ENCODE peak calls at places on chromosomes 13 and 19, in seven cellular contexts. One of them, this sample, is unnamed. For H3K36me3, the result is how much of the 10 kb centered on the place peaks cover.

GRCh38 chr13:60282708-60283107 is 114.3 kb upstream of the TDRD3 start:
- DNase-seq in transverse colon: no peak
- DNase-seq in SK-N-SH: no peak
- DNase-seq in GM23338: no peak
- DNase-seq in SK-N-MC: no peak
- DNase-seq in H1: no peak
- DNase-seq in HCT116: no peak
- DNase-seq in this sample: no peak

GRCh38 chr19:12656899-12657571 is 9.5 kb downstream of the MAN2B1 start:
- DNase-seq in transverse colon: no peak
- DNase-seq in SK-N-SH: peak
- DNase-seq in GM23338: peak
- DNase-seq in SK-N-MC: no peak
- DNase-seq in H1: peak
- DNase-seq in HCT116: no peak
- DNase-seq in this sample: no peak

GRCh38 chr13:50783066-50783465 is 60.4 kb downstream of the DLEU7 start:
- DNase-seq in transverse colon: no peak
- DNase-seq in SK-N-SH: no peak
- DNase-seq in GM23338: no peak
- DNase-seq in SK-N-MC: no peak
- DNase-seq in H1: no peak
- DNase-seq in HCT116: no peak
- DNase-seq in this sample: no peak

GRCh38 chr19:13839193-13839937 is 37.6 kb upstream of the NANOS3 start:
- DNase-seq in transverse colon: peak
- DNase-seq in SK-N-SH: peak
- DNase-seq in GM23338: peak
- DNase-seq in SK-N-MC: no peak
- DNase-seq in H1: peak
- DNase-seq in HCT116: no peak
- DNase-seq in this sample: no peak

GRCh38 chr13:39317284-39317683 is 279.0 kb downstream of the NHLRC3 start:
- DNase-seq in transverse colon: peak
- DNase-seq in SK-N-SH: no peak
- DNase-seq in GM23338: no peak
- DNase-seq in SK-N-MC: no peak
- DNase-seq in H1: no peak
- DNase-seq in HCT116: no peak
- DNase-seq in this sample: no peak

GRCh38 chr19:2302319-2303208 is 5.4 kb downstream of the LINGO3 start:
- DNase-seq in transverse colon: peak
- DNase-seq in SK-N-SH: no peak
- DNase-seq in GM23338: peak
- DNase-seq in SK-N-MC: no peak
- DNase-seq in H1: peak
- DNase-seq in HCT116: no peak
- DNase-seq in this sample: no peak

GRCh38 chr19:35077411-35078223 is 36.1 kb downstream of the HPN start:
- DNase-seq in transverse colon: no peak
- DNase-seq in SK-N-SH: no peak
- DNase-seq in GM23338: no peak
- DNase-seq in SK-N-MC: no peak
- DNase-seq in H1: no peak
- DNase-seq in HCT116: no peak
- DNase-seq in this sample: no peak

GRCh38 chr13:40662866-40663265 is 3.6 kb downstream of the FOXO1 start:
- DNase-seq in transverse colon: no peak
- DNase-seq in SK-N-SH: no peak
- DNase-seq in GM23338: peak
- DNase-seq in SK-N-MC: no peak
- DNase-seq in H1: no peak
- DNase-seq in HCT116: no peak
- DNase-seq in this sample: no peak

GRCh38 chr13:48644141-48644540 is 9.6 kb upstream of the CYSLTR2 start:
- DNase-seq in transverse colon: no peak
- DNase-seq in SK-N-SH: no peak
- DNase-seq in GM23338: no peak
- DNase-seq in SK-N-MC: no peak
- DNase-seq in H1: no peak
- DNase-seq in HCT116: no peak
- DNase-seq in this sample: no peak

GRCh38 chr13:41945926-41946325 is 15.0 kb downstream of the VWA8 start:
- DNase-seq in transverse colon: no peak
- DNase-seq in SK-N-SH: no peak
- DNase-seq in GM23338: no peak
- DNase-seq in SK-N-MC: no peak
- DNase-seq in H1: no peak
- DNase-seq in HCT116: no peak
- DNase-seq in this sample: no peak

GRCh38 chr13:112888238-112889111 is 80.5 kb upstream of the MCF2L start:
- DNase-seq in transverse colon: no peak
- DNase-seq in SK-N-SH: no peak
- DNase-seq in GM23338: no peak
- DNase-seq in SK-N-MC: no peak
- DNase-seq in H1: no peak
- DNase-seq in HCT116: no peak
- DNase-seq in this sample: no peak

GRCh38 chr19:58562126-58563033 is 4.0 kb upstream of the UBE2M start:
- DNase-seq in transverse colon: no peak
- DNase-seq in SK-N-SH: peak
- DNase-seq in GM23338: peak
- DNase-seq in SK-N-MC: no peak
- DNase-seq in H1: no peak
- DNase-seq in HCT116: no peak
- DNase-seq in this sample: no peak

GRCh38 chr19:34391813-34392212 is 12.4 kb upstream of the PDCD2L start:
- DNase-seq in transverse colon: no peak
- DNase-seq in SK-N-SH: no peak
- DNase-seq in GM23338: no peak
- DNase-seq in SK-N-MC: no peak
- DNase-seq in H1: no peak
- DNase-seq in HCT116: no peak
- DNase-seq in this sample: no peak

GRCh38 chr13:113152894-113153809 is 5.3 kb upstream of the PROZ start:
- DNase-seq in transverse colon: peak
- DNase-seq in SK-N-SH: peak
- DNase-seq in GM23338: peak
- DNase-seq in SK-N-MC: no peak
- DNase-seq in H1: peak
- DNase-seq in HCT116: no peak
- DNase-seq in this sample: peak

GRCh38 chr19:57249329-57249728 is 8.9 kb downstream of the ZNF805 start:
- DNase-seq in transverse colon: no peak
- DNase-seq in SK-N-SH: no peak
- DNase-seq in GM23338: no peak
- DNase-seq in SK-N-MC: no peak
- DNase-seq in H1: no peak
- DNase-seq in HCT116: no peak
- DNase-seq in this sample: no peak

GRCh38 chr19:11447347-11448262 is 12.2 kb downstream of the PRKCSH start:
- DNase-seq in transverse colon: no peak
- DNase-seq in SK-N-SH: peak
- DNase-seq in GM23338: no peak
- DNase-seq in SK-N-MC: no peak
- DNase-seq in H1: no peak
- DNase-seq in HCT116: no peak
- DNase-seq in this sample: no peak

GRCh38 chr13:75771818-75772217 is 135.7 kb downstream of the LMO7 start:
- DNase-seq in transverse colon: no peak
- DNase-seq in SK-N-SH: no peak
- DNase-seq in GM23338: no peak
- DNase-seq in SK-N-MC: no peak
- DNase-seq in H1: no peak
- DNase-seq in HCT116: peak
- DNase-seq in this sample: no peak

GRCh38 chr13:113670541-113670940 is 3.5 kb downstream of the GRK1 start:
- DNase-seq in transverse colon: peak
- DNase-seq in SK-N-SH: no peak
- DNase-seq in GM23338: no peak
- DNase-seq in SK-N-MC: no peak
- DNase-seq in H1: no peak
- DNase-seq in HCT116: no peak
- DNase-seq in this sample: no peak

GRCh38 chr13:110640591-110641029 is 25.3 kb downstream of the NAXD start:
- DNase-seq in transverse colon: no peak
- DNase-seq in SK-N-SH: peak
- DNase-seq in GM23338: no peak
- DNase-seq in SK-N-MC: no peak
- DNase-seq in H1: no peak
- DNase-seq in HCT116: no peak
- DNase-seq in this sample: no peak

GRCh38 chr19:52039169-52039568 is 9.5 kb downstream of the ZNF432 start:
- DNase-seq in transverse colon: no peak
- DNase-seq in SK-N-SH: no peak
- DNase-seq in GM23338: no peak
- DNase-seq in SK-N-MC: no peak
- DNase-seq in H1: no peak
- DNase-seq in HCT116: no peak
- DNase-seq in this sample: no peak

GRCh38 chr13:31945202-31945978 is 86.2 kb upstream of the FRY start:
- DNase-seq in transverse colon: peak
- DNase-seq in SK-N-SH: peak
- DNase-seq in GM23338: peak
- DNase-seq in SK-N-MC: no peak
- DNase-seq in H1: no peak
- DNase-seq in HCT116: no peak
- DNase-seq in this sample: no peak

GRCh38 chr19:47227347-47228167 is 3.4 kb downstream of the BBC3 start:
- DNase-seq in transverse colon: peak
- DNase-seq in SK-N-SH: peak
- DNase-seq in GM23338: peak
- DNase-seq in SK-N-MC: no peak
- DNase-seq in H1: peak
- DNase-seq in HCT116: peak
- DNase-seq in this sample: no peak

GRCh38 chr19:28980236-28980868 is 232.6 kb downstream of the UQCRFS1 start:
- DNase-seq in transverse colon: no peak
- DNase-seq in SK-N-SH: no peak
- DNase-seq in GM23338: peak
- DNase-seq in SK-N-MC: no peak
- DNase-seq in H1: no peak
- DNase-seq in HCT116: no peak
- DNase-seq in this sample: no peak

GRCh38 chr19:43741075-43741840 is 13.5 kb downstream of the SMG9 start:
- DNase-seq in transverse colon: no peak
- DNase-seq in SK-N-SH: no peak
- DNase-seq in GM23338: no peak
- DNase-seq in SK-N-MC: no peak
- DNase-seq in H1: no peak
- DNase-seq in HCT116: no peak
- DNase-seq in this sample: no peak

GRCh38 chr13:21616880-21617279 is 12.9 kb upstream of the MICU2 start:
- DNase-seq in transverse colon: peak
- DNase-seq in SK-N-SH: no peak
- DNase-seq in GM23338: no peak
- DNase-seq in SK-N-MC: no peak
- DNase-seq in H1: no peak
- DNase-seq in HCT116: no peak
- DNase-seq in this sample: no peak

DNA sequence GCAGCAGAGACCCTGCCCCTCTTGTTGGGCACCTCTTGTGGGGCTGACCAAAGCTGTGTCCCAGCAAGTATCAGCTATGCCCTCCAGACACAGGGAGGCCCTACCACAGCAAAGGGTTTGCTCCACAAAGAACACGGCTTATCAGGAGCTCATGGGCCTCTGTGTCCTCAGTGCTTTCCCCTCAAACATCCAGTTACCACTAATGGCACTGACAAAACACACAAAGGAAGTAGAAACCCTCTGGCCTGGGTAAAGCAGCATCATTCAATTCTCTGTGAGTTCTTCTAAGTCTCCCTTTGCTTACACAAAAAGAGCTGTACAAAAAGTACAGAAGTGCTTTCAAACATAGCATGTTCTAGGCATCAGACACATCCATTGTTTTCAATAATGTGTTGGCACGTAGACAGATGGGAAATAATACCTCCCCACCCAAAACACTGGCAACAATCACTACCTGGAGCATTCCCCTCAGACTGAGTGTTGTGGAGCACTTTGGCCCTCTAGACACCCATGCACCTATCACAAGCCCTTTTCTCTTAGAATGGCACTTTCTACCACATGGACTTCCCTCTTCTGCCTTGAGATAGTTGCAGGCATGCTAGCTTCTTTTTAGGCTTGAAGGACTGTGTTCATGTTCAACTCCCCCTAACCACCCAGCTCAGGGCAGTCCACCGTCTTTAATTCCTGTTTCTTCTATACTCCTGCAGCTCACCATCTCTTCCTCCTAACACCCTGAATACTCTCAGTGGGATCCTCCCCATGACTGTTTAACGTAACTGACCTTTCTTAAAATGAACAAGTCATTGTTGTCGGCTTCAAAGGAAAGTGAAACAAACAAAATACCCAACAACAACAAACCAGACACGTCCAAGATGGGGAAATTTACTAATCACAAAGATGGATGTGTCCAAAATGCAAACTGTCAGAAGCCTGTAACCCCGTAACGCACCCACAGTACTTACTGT is 43.5 kb downstream of the ATP7B start:
- DNase-seq in transverse colon: no peak
- DNase-seq in SK-N-SH: no peak
- DNase-seq in GM23338: no peak
- DNase-seq in SK-N-MC: no peak
- DNase-seq in H1: no peak
- DNase-seq in HCT116: no peak
- DNase-seq in this sample: no peak
- H3K27ac ChIP-seq in transverse colon: no peak
- H3K27ac ChIP-seq in SK-N-SH: no peak
- H3K27ac ChIP-seq in GM23338: no peak
- H3K27ac ChIP-seq in SK-N-MC: no peak
- H3K27ac ChIP-seq in H1: no peak
- H3K27ac ChIP-seq in HCT116: no peak
- H3K27ac ChIP-seq in this sample: no peak

GRCh38 chr13:22698477-22698876 is 482.3 kb upstream of the SGCG start:
- DNase-seq in transverse colon: no peak
- DNase-seq in SK-N-SH: no peak
- DNase-seq in GM23338: no peak
- DNase-seq in SK-N-MC: no peak
- DNase-seq in H1: no peak
- DNase-seq in HCT116: no peak
- DNase-seq in this sample: no peak
- TF ChIP-seq POLR2AphosphoS5 in transverse colon: no peak
- TF ChIP-seq POLR2AphosphoS5 in SK-N-SH: no peak
- TF ChIP-seq POLR2AphosphoS5 in GM23338: no peak
- TF ChIP-seq POLR2AphosphoS5 in SK-N-MC: no peak
- TF ChIP-seq POLR2AphosphoS5 in H1: no peak
- TF ChIP-seq POLR2AphosphoS5 in HCT116: no peak
- TF ChIP-seq POLR2AphosphoS5 in this sample: no peak

GRCh38 chr19:1290699-1291651 is 5.3 kb downstream of the EFNA2 start:
- DNase-seq in transverse colon: peak
- DNase-seq in SK-N-SH: no peak
- DNase-seq in GM23338: no peak
- DNase-seq in SK-N-MC: no peak
- DNase-seq in H1: no peak
- DNase-seq in HCT116: no peak
- DNase-seq in this sample: no peak
- H3K36me3 ChIP-seq in transverse colon: under half
- H3K36me3 ChIP-seq in SK-N-SH: under half
- H3K36me3 ChIP-seq in GM23338: under half
- H3K36me3 ChIP-seq in SK-N-MC: under half
- H3K36me3 ChIP-seq in H1: under half
- H3K36me3 ChIP-seq in HCT116: under half
- H3K36me3 ChIP-seq in this sample: under half

GRCh38 chr13:20177049-20177831 is 15.5 kb downstream of the GJB2 start:
- DNase-seq in transverse colon: no peak
- DNase-seq in SK-N-SH: no peak
- DNase-seq in GM23338: peak
- DNase-seq in SK-N-MC: no peak
- DNase-seq in H1: no peak
- DNase-seq in HCT116: no peak
- DNase-seq in this sample: no peak
- H3K27ac ChIP-seq in transverse colon: no peak
- H3K27ac ChIP-seq in SK-N-SH: no peak
- H3K27ac ChIP-seq in GM23338: no peak
- H3K27ac ChIP-seq in SK-N-MC: no peak
- H3K27ac ChIP-seq in H1: no peak
- H3K27ac ChIP-seq in HCT116: no peak
- H3K27ac ChIP-seq in this sample: no peak

This sample was measured in vagina.